ENCODE peak calls at places on chromosomes 11 and 22, in nine cellular contexts. U is right lobe of liver, C is transverse colon, F is lower lobe of right lung, Q is cardiac muscle cell, M is lung, E is tibial nerve, Z is PC-9, N is BE2C. L is an unnamed sample.

GRCh38 chr11:44593194-44593593 is 27.7 kb downstream of the CD82 start:
- DNase-seq in F (no peak), M (no peak), C (no peak), U (no peak), N (no peak), Q (peak), Z (no peak), E (no peak), L (no peak)

GRCh38 chr22:26339755-26340154 is 89.3 kb upstream of the ASPHD2 start:
- DNase-seq in C (no peak), U (no peak), Z (no peak), Q (no peak), N (no peak), E (no peak), M (no peak), F (no peak), L (no peak)

GRCh38 chr11:1077417-1078119 is 2.9 kb downstream of the MUC2 start:
- DNase-seq in E (no peak), C (no peak), Q (no peak), M (no peak), F (peak), U (no peak), Z (no peak), N (no peak), L (no peak)

GRCh38 chr22:35072939-35073338 is 7.0 kb downstream of the ISX start:
- DNase-seq in Q (no peak), M (no peak), U (no peak), C (no peak), N (no peak), F (no peak), Z (no peak), E (no peak), L (no peak)

GRCh38 chr11:62497132-62497915 is 49.3 kb downstream of the AHNAK start:
- DNase-seq in Q (no peak), E (no peak), M (no peak), C (peak), N (peak), U (no peak), F (no peak), Z (peak), L (no peak)

GRCh38 chr22:50531546-50532352 is 1.9 kb upstream of the TYMP start:
- DNase-seq in Z (peak), U (peak), M (peak), C (peak), E (peak), F (peak), N (no peak), Q (peak), L (peak)

GRCh38 chr11:85848556-85848955 is 6.6 kb upstream of the CCDC83 start:
- DNase-seq in C (no peak), Z (no peak), E (no peak), U (no peak), M (no peak), N (no peak), Q (no peak), F (no peak), L (no peak)

GRCh38 chr11:31820438-31820818 is 9.3 kb upstream of the PAX6 start:
- DNase-seq in Q (no peak), F (no peak), C (no peak), U (no peak), N (no peak), M (no peak), E (no peak), Z (no peak), L (no peak)

GRCh38 chr22:19678949-19679348 is 35.4 kb upstream of the SEPTIN5 start:
- DNase-seq in C (no peak), M (no peak), U (no peak), Z (no peak), E (no peak), N (no peak), Q (peak), F (no peak), L (no peak)

GRCh38 chr22:35354068-35354467 is 26.8 kb upstream of the HMOX1 start:
- DNase-seq in C (no peak), E (no peak), Z (no peak), F (no peak), Q (no peak), U (no peak), N (no peak), M (no peak), L (no peak)

GRCh38 chr11:105609341-105609781 is 512 bp upstream of the GRIA4 start:
- DNase-seq in Z (no peak), M (no peak), N (peak), F (no peak), C (no peak), Q (peak), E (no peak), U (no peak), L (peak)

GRCh38 chr11:77188323-77188911 is 60.4 kb downstream of the MYO7A start:
- DNase-seq in N (peak), E (peak), Q (peak), C (peak), Z (peak), F (peak), M (peak), U (peak), L (peak)

GRCh38 chr11:128884703-128885338 is 6.3 kb upstream of the KCNJ5 start:
- DNase-seq in C (peak), E (peak), Z (peak), F (no peak), N (peak), M (peak), Q (peak), U (peak), L (peak)

GRCh38 chr11:130464289-130464812 is 15.9 kb downstream of the ADAMTS15 start:
- DNase-seq in E (no peak), N (no peak), C (no peak), Z (no peak), F (no peak), U (no peak), M (no peak), Q (no peak), L (no peak)

GRCh38 chr11:86509579-86509978 is 134.9 kb downstream of the CCDC81 start:
- DNase-seq in N (no peak), C (no peak), E (no peak), U (no peak), M (no peak), F (no peak), Z (no peak), Q (no peak), L (no peak)

GRCh38 chr11:65502852-65503603 is 4.2 kb downstream of the MALAT1 start:
- DNase-seq in E (peak), U (no peak), M (no peak), Q (no peak), Z (no peak), N (no peak), C (no peak), F (no peak), L (no peak)

GRCh38 chr11:21430532-21430931 is 761.1 kb downstream of the NELL1 start:
- DNase-seq in Z (no peak), C (no peak), Q (no peak), F (no peak), M (no peak), E (no peak), N (no peak), U (no peak), L (no peak)

GRCh38 chr11:65366340-65366773 is 11.8 kb downstream of the TIGD3 start:
- DNase-seq in E (no peak), C (peak), U (no peak), Q (peak), F (no peak), N (peak), M (no peak), Z (peak), L (no peak)

GRCh38 chr11:100753562-100753961 is 66.5 kb downstream of the ARHGAP42 start:
- DNase-seq in F (no peak), C (no peak), Z (no peak), U (no peak), E (no peak), N (peak), M (no peak), Q (peak), L (no peak)

GRCh38 chr11:83389975-83390374 is 103.8 kb upstream of the CCDC90B start:
- DNase-seq in M (no peak), U (no peak), Z (no peak), F (no peak), E (no peak), N (no peak), Q (no peak), C (no peak), L (no peak)

GRCh38 chr22:50641696-50642607 is 14.0 kb upstream of the ARSA start:
- DNase-seq in F (peak), Z (no peak), N (peak), M (no peak), E (no peak), U (peak), C (no peak), Q (peak), L (peak)

GRCh38 chr22:30649430-30650007 is 13.9 kb downstream of the SLC35E4 start:
- DNase-seq in N (no peak), Z (peak), F (no peak), U (no peak), E (no peak), C (peak), Q (no peak), M (peak), L (peak)

GRCh38 chr11:105297463-105297862 is 157.9 kb upstream of the CARD18 start:
- DNase-seq in E (no peak), N (no peak), M (no peak), U (no peak), F (no peak), Q (no peak), Z (no peak), C (no peak), L (no peak)

GRCh38 chr11:1158681-1159525 is 1.1 kb downstream of the MUC5AC start:
- DNase-seq in F (no peak), E (no peak), C (no peak), Z (no peak), M (no peak), U (peak), Q (no peak), N (peak), L (no peak)

GRCh38 chr11:119779195-119780071 is 50.4 kb upstream of the NECTIN1 start:
- DNase-seq in Q (peak), C (no peak), E (no peak), Z (no peak), M (no peak), N (peak), F (peak), U (no peak), L (no peak)

GRCh38 chr22:38325575-38325974 is 8.3 kb upstream of the CSNK1E start:
- DNase-seq in M (no peak), N (no peak), Z (no peak), C (no peak), Q (no peak), E (no peak), U (no peak), F (no peak), L (no peak)

GRCh38 chr22:29877620-29878019 is 5.4 kb upstream of the MTMR3 start:
- DNase-seq in Q (no peak), N (no peak), C (no peak), U (no peak), F (no peak), Z (no peak), E (no peak), M (no peak), L (no peak)

GRCh38 chr11:44057340-44057739 is 8.7 kb upstream of the ACCS start:
- DNase-seq in U (no peak), F (no peak), Q (no peak), M (no peak), E (no peak), C (no peak), Z (no peak), N (no peak), L (no peak)

GRCh38 chr22:30116362-30117117 is 36.3 kb downstream of the HORMAD2 start:
- DNase-seq in N (no peak), U (no peak), Z (peak), F (no peak), M (no peak), C (no peak), Q (no peak), E (no peak), L (no peak)

GRCh38 chr11:37264783-37265182 is 666.7 kb upstream of the RAG2 start:
- DNase-seq in Q (no peak), F (no peak), U (no peak), Z (no peak), N (no peak), C (no peak), E (no peak), M (no peak), L (no peak)

GRCh38 chr11:1180171-1180570 is 22.4 kb downstream of the MUC5AC start:
- DNase-seq in C (no peak), F (no peak), M (no peak), E (no peak), Q (no peak), U (no peak), Z (no peak), N (no peak), L (no peak)

GRCh38 chr11:12724301-12725046 is 50.3 kb downstream of the TEAD1 start:
- DNase-seq in U (peak), N (peak), C (peak), F (peak), Z (peak), E (peak), M (peak), Q (no peak), L (peak)

DNA sequence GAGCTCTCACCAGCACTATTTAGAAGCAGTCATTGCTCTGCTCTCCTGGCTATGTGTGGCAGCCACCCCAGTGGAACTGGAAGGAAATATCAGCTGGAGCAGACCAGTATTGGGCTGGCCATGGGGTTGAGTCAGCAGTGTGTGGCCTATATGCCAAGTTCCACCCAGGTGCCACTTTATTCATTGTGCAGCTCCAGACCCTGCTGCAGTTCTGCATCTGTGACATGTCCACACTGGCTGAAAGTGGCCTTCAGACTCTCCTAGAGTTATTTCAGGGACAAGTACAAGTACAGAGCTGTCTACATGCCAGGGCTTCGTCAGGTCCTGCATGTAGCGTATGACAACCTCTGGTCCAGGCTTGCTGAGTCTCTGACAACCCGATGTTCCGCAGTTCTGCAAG is 55.2 kb downstream of the CABIN1 start:
- DNase-seq in Z (no peak), E (no peak), Q (no peak), U (peak), N (no peak), M (no peak), F (no peak), C (no peak), L (no peak)
- TF ChIP-seq CTCF in Z (no peak), E (no peak), Q (no peak), U (no peak), N (no peak), M (no peak), F (no peak), C (no peak), L (no peak)

GRCh38 chr11:70076461-70076931 is 1.6 kb upstream of the ANO1 start:
- DNase-seq in C (no peak), Q (no peak), N (no peak), Z (no peak), M (no peak), U (peak), E (no peak), F (no peak), L (no peak)

GRCh38 chr11:70077411-70078094 is 564 bp upstream of the ANO1 start:
- DNase-seq in Q (no peak), C (no peak), U (peak), Z (no peak), M (no peak), F (no peak), N (no peak), E (no peak), L (no peak)

GRCh38 chr11:70074701-70075100 is 3.4 kb upstream of the ANO1 start:
- DNase-seq in F (no peak), N (no peak), E (no peak), M (no peak), Z (no peak), Q (no peak), C (no peak), U (peak), L (no peak)

GRCh38 chr11:70073881-70074371 is 4.2 kb upstream of the ANO1 start:
- DNase-seq in U (peak), F (no peak), N (no peak), E (no peak), M (no peak), C (no peak), Z (peak), Q (no peak), L (no peak)

DNA sequence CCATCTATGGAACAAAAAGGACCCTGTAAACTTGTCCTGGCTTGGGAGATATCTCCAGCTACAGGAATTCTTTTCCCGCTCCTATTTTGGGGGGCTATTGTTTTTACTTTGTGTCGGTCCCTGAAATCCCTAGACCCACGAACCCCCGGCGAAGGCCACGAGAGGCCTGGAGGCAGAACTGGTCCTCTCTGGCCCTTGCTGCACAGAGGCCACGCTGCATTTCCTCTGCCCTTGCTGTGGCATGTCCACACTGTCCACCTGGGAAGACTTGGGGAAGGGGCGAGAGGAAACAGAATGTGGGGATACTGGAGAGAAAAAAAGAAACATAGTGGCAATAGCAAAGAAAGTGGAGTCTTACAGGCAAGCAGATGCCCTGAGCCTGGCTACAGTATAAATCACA is 2.3 kb upstream of the ANO1 start:
- DNase-seq in E (no peak), N (no peak), Q (no peak), U (peak), F (no peak), M (no peak), C (no peak), Z (no peak), L (no peak)
- TF ChIP-seq CTCF in E (no peak), N (no peak), Q (no peak), U (no peak), F (no peak), M (no peak), C (no peak), Z (no peak), L (no peak)

DNA sequence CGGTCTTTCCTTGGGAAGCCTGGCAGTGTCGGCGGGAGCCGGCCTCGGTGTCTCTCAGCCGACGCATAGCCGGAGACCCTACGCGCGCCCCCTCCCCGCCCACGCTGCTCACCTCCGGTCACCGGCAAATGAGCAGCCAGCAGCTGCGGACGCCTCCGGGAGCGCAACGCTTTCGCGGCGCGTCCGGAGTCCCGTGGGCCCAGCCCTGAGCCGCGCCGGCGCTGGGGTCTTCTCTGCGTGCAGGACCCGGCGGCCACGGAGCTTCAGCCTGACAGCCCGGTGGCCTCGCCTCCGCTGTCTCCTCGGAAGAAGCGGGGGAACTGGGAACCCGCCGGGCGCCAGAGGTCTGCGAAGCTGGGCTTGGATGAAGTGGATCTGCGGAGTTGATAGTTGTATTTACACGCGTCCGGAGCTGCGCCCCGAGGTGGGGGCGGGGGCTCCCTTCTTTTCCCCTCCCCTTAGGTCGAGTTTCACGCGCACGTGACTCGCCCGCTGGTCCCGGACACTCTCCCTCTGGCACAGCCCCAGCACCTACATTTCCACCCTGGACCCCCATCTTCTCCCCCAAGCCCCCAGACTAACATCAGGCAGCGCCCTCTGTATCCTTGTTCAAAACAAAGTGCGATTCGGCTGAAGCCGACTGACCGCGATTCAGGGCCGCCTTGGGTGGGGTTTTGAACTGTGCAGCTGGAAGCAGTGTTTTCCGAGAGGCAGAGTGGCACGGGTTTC is at the start of gene SLC43A1:
- DNase-seq in U (peak), C (peak), F (peak), Q (peak), M (peak), E (peak), N (peak), Z (peak), L (peak)
- TF ChIP-seq CTCF in U (no peak), C (no peak), F (no peak), Q (no peak), M (no peak), E (no peak), N (no peak), Z (no peak), L (no peak)

GRCh38 chr22:20862540-20862939 is 3.7 kb downstream of the SNAP29 start:
- DNase-seq in Q (no peak), M (no peak), N (no peak), U (no peak), E (no peak), F (no peak), Z (no peak), C (no peak), L (no peak)
- TF ChIP-seq CTCF in Q (no peak), M (no peak), N (no peak), U (no peak), E (no peak), F (no peak), Z (no peak), C (no peak), L (no peak)

GRCh38 chr22:48781391-48781790 is 1046.3 kb downstream of the BRD1 start:
- DNase-seq in N (no peak), Q (no peak), C (no peak), Z (no peak), F (no peak), M (peak), E (no peak), U (no peak), L (no peak)

GRCh38 chr22:48781868-48782267 is 1045.8 kb downstream of the BRD1 start:
- DNase-seq in Z (no peak), N (no peak), M (peak), E (no peak), U (no peak), F (no peak), C (no peak), Q (no peak), L (no peak)

GRCh38 chr22:48782326-48782725 is 1045.3 kb downstream of the BRD1 start:
- DNase-seq in M (no peak), Q (no peak), C (no peak), Z (no peak), N (no peak), E (no peak), F (no peak), U (no peak), L (no peak)

GRCh38 chr22:48783821-48784266 is 1043.8 kb downstream of the BRD1 start:
- DNase-seq in N (no peak), U (no peak), Z (no peak), C (no peak), E (no peak), Q (no peak), F (no peak), M (peak), L (peak)

DNA sequence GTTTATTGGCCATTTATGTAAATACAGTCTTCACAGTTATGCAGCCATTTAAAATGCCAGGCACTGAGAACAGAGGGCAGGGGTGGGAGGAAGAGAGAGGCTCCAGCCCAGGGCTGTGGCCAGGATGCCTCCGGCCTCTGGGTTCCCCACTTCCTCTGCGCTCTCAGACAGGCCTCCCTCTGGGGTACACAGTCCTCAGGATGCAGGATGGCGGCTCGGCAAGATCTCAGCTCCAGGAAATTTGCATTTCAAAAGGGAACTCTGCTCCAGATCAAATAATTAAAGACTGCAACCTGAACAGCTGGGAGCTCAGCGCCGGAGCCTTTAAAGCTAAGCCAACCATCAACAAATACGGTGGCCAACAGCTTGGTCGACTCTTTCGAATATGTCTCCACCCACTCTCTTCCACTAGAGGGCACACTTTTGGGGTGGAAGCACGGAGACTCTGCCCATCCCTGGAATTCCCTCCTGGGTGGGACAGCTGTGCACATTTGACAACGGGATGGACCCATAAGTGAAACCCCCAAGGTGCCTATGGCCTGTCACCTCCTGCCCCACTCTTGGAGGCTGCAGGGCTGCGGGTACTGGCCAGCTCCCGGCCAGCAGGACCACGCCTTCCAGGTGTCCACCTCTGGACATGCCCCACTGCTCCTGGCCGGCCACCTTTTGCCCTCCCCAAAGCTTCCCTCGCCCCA is 1044.7 kb downstream of the BRD1 start:
- DNase-seq in U (no peak), Z (no peak), E (no peak), N (no peak), M (peak), F (no peak), Q (no peak), C (no peak), L (no peak)
- TF ChIP-seq CTCF in U (no peak), Z (peak), E (no peak), N (peak), M (no peak), F (peak), Q (no peak), C (no peak), L (no peak)

L was measured in mucosa of descending colon.